ENCODE peak calls at places on chromosomes 16 and 17, in four cellular contexts. One of them, this sample, is unnamed.

GRCh38 chr16:10610499-10611184 is 30.2 kb upstream of the EMP2 start:
- DNase-seq in HL-60: no peak
- DNase-seq in K562: no peak
- DNase-seq in GM12878: no peak
- DNase-seq in this sample: no peak

GRCh38 chr17:52181842-52182241 is 23.3 kb upstream of the CA10 start:
- DNase-seq in HL-60: no peak
- DNase-seq in K562: no peak
- DNase-seq in GM12878: no peak
- DNase-seq in this sample: no peak

GRCh38 chr16:61887903-61888302 is 148.3 kb downstream of the CDH8 start:
- DNase-seq in HL-60: peak; percentile 87
- DNase-seq in K562: no peak
- DNase-seq in GM12878: peak; percentile 19
- DNase-seq in this sample: no peak

GRCh38 chr16:74740795-74741304 is 33.8 kb downstream of the FA2H start:
- DNase-seq in HL-60: no peak
- DNase-seq in K562: no peak
- DNase-seq in GM12878: no peak
- DNase-seq in this sample: no peak

GRCh38 chr17:332558-333322 is 19.9 kb downstream of the RPH3AL start:
- DNase-seq in HL-60: no peak
- DNase-seq in K562: no peak
- DNase-seq in GM12878: no peak
- DNase-seq in this sample: no peak

GRCh38 chr16:9199751-9200150 is 108.3 kb downstream of the HAPSTR1 start:
- DNase-seq in HL-60: no peak
- DNase-seq in K562: no peak
- DNase-seq in GM12878: no peak
- DNase-seq in this sample: no peak

GRCh38 chr17:4333041-4333440 is 33.4 kb downstream of the UBE2G1 start:
- DNase-seq in HL-60: no peak
- DNase-seq in K562: no peak
- DNase-seq in GM12878: no peak
- DNase-seq in this sample: no peak

GRCh38 chr16:23186171-23186570 is 3.6 kb downstream of the SCNN1G start:
- DNase-seq in HL-60: no peak
- DNase-seq in K562: no peak
- DNase-seq in GM12878: no peak
- DNase-seq in this sample: no peak

GRCh38 chr16:48576927-48577326 is 33.1 kb downstream of the N4BP1 start:
- DNase-seq in HL-60: peak; percentile 63
- DNase-seq in K562: no peak
- DNase-seq in GM12878: no peak
- DNase-seq in this sample: no peak

GRCh38 chr17:38747385-38748328 is 479 bp downstream of the PCGF2 start:
- DNase-seq in HL-60: no peak
- DNase-seq in K562: peak; percentile 89
- DNase-seq in GM12878: no peak
- DNase-seq in this sample: no peak

GRCh38 chr16:8555400-8555799 is 34.9 kb downstream of the TMEM114 start:
- DNase-seq in HL-60: no peak
- DNase-seq in K562: no peak
- DNase-seq in GM12878: no peak
- DNase-seq in this sample: no peak

DNA sequence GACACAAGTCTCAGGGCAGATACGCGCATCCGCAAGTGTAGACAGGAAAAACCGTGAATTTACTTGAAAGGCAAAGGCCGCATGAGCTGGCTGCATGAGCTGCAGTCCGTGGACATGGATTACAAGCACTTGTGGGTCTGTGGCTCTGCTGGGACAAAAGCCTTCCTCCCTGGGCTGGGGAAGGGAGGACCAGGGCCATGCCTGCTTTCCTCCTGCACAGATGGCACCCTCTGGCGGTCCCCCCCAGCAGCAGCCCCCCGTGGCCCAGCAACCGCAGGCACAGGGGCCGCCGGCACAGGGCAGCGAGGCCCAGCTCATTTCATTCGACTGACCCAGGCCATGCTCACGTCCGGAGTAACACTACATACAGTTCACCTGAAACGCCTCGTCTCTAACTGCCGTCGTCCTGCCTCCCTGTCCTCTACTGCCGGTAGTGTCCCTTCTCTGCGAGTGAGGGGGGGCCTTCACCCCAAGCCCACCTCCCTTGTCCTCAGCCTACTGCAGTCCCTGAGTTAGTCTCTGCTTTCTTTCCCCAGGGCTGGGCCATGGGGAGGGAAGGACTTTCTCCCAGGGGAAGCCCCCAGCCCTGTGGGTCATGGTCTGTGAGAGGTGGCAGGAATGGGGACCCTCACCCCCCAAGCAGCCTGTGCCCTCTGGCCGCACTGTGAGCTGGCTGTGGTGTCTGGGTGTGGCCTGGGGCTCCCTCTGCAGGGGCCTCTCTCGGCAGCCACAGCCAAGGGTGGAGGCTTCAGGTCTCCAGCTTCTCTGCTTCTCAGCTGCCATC is 1.7 kb upstream of the MRPL12 start:
- DNase-seq in HL-60: peak; percentile 63
- DNase-seq in K562: peak; percentile 35
- DNase-seq in GM12878: no peak
- DNase-seq in this sample: no peak
- TF ChIP-seq SPI1 in HL-60: no peak
- TF ChIP-seq SPI1 in K562: no peak
- TF ChIP-seq SPI1 in GM12878: no peak
- TF ChIP-seq SPI1 in this sample: no peak

DNA sequence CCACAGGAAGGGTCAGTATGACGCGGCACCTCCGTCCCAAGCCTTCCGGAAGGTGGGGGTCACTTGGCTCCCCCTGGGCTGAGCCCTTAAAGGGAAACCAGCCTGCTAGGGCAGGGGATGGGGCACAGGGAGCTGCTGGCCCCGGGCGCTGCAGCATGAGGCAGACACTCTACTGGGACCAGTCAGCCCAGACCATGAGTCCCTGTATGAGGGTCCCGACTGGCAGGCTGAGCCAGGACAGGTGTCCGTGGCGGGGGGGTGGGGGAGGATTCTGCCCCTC is 43.4 kb upstream of the ZC3H18 start:
- DNase-seq in HL-60: no peak
- DNase-seq in K562: no peak
- DNase-seq in GM12878: no peak
- DNase-seq in this sample: no peak
- TF ChIP-seq POLR2AphosphoS5 in HL-60: no peak
- TF ChIP-seq POLR2AphosphoS5 in K562: no peak
- TF ChIP-seq POLR2AphosphoS5 in GM12878: no peak
- TF ChIP-seq POLR2AphosphoS5 in this sample: no peak

DNA sequence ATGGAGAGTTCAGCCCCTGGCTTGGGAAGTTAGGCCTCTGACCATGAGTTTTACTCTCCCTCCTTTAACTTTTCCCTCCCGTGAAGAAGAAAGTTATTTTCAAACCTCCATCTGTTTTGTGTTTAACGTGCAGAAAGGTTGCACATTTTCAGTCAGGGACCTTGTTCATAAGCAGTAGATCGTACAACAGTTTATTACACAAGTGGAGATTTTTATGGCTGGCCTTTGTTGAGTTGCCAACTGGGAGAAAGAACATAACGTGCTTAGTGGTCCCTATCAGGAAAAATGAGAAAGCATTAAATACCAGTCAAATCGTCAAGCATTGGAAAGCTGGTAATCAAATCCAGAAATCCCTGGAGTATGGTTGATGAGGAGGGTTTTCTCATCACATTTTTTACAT is 117.9 kb upstream of the MYOCD start:
- DNase-seq in HL-60: no peak
- DNase-seq in K562: no peak
- DNase-seq in GM12878: no peak
- DNase-seq in this sample: no peak
- TF ChIP-seq SPI1 in HL-60: no peak
- TF ChIP-seq SPI1 in K562: no peak
- TF ChIP-seq SPI1 in GM12878: no peak
- TF ChIP-seq SPI1 in this sample: no peak

GRCh38 chr16:85675528-85675927 is 13.2 kb downstream of the GINS2 start:
- DNase-seq in HL-60: peak; percentile 36
- DNase-seq in K562: no peak
- DNase-seq in GM12878: no peak
- DNase-seq in this sample: no peak

GRCh38 chr16:85678016-85678415 is 10.7 kb downstream of the GINS2 start:
- DNase-seq in HL-60: no peak
- DNase-seq in K562: no peak
- DNase-seq in GM12878: no peak
- DNase-seq in this sample: no peak

GRCh38 chr16:85676466-85676865 is 12.3 kb downstream of the GINS2 start:
- DNase-seq in HL-60: no peak
- DNase-seq in K562: no peak
- DNase-seq in GM12878: no peak
- DNase-seq in this sample: no peak

GRCh38 chr16:85678821-85679220 is 9.9 kb downstream of the GINS2 start:
- DNase-seq in HL-60: no peak
- DNase-seq in K562: no peak
- DNase-seq in GM12878: no peak
- DNase-seq in this sample: no peak

DNA sequence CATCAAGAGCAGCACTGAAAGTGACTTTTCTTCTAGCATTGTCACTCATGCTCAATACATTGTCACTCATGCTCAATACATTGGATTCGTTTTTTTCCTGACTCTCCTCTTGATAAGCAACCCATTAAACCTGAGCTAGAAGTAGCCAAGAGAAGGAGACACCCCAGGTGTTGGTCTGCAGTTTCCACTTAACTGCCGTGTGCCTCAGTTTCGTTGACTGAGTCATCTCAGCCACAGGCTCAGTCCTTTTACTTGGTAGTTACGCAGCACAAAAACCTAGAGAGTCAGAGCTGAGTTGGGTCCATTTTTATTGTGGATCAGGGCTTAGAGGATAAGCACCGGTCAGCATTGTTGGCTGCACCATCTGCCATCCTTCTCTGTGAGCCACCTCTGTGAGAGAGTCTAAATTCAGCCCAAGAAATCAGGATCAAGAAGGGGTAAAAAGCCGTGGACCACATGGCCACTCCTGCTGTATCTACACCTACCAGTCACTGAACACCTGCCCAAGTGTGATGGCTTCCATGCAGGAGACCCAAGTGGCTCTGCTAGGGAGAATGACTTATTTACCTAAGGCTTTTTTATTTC is 11.3 kb downstream of the GINS2 start:
- DNase-seq in HL-60: no peak
- DNase-seq in K562: no peak
- DNase-seq in GM12878: no peak
- DNase-seq in this sample: no peak
- TF ChIP-seq POLR2AphosphoS5 in HL-60: no peak
- TF ChIP-seq POLR2AphosphoS5 in K562: no peak
- TF ChIP-seq POLR2AphosphoS5 in GM12878: peak; percentile 40
- TF ChIP-seq POLR2AphosphoS5 in this sample: no peak

GRCh38 chr17:2466936-2467335 is 44.8 kb downstream of the METTL16 start:
- DNase-seq in HL-60: no peak
- DNase-seq in K562: no peak
- DNase-seq in GM12878: no peak
- DNase-seq in this sample: no peak
- TF ChIP-seq SPI1 in HL-60: no peak
- TF ChIP-seq SPI1 in K562: no peak
- TF ChIP-seq SPI1 in GM12878: no peak
- TF ChIP-seq SPI1 in this sample: no peak

GRCh38 chr17:18226284-18226945 is 980 bp downstream of the LLGL1 start:
- DNase-seq in HL-60: no peak
- DNase-seq in K562: no peak
- DNase-seq in GM12878: no peak
- DNase-seq in this sample: no peak

GRCh38 chr17:18225121-18225561 is 294 bp upstream of the LLGL1 start:
- DNase-seq in HL-60: peak; percentile 84
- DNase-seq in K562: peak; percentile 96
- DNase-seq in GM12878: peak; percentile 34
- DNase-seq in this sample: peak; percentile 100

GRCh38 chr17:18225562-18226283 is at the start of gene LLGL1:
- DNase-seq in HL-60: no peak
- DNase-seq in K562: peak; percentile 71
- DNase-seq in GM12878: no peak
- DNase-seq in this sample: no peak

GRCh38 chr17:18224053-18224427 is 1.4 kb upstream of the LLGL1 start:
- DNase-seq in HL-60: no peak
- DNase-seq in K562: no peak
- DNase-seq in GM12878: no peak
- DNase-seq in this sample: no peak

GRCh38 chr17:18224428-18225120 is 861 bp upstream of the LLGL1 start:
- DNase-seq in HL-60: no peak
- DNase-seq in K562: no peak
- DNase-seq in GM12878: no peak
- DNase-seq in this sample: no peak
- TF ChIP-seq POLR2AphosphoS5 in HL-60: no peak
- TF ChIP-seq POLR2AphosphoS5 in K562: no peak
- TF ChIP-seq POLR2AphosphoS5 in GM12878: no peak
- TF ChIP-seq POLR2AphosphoS5 in this sample: no peak

DNA sequence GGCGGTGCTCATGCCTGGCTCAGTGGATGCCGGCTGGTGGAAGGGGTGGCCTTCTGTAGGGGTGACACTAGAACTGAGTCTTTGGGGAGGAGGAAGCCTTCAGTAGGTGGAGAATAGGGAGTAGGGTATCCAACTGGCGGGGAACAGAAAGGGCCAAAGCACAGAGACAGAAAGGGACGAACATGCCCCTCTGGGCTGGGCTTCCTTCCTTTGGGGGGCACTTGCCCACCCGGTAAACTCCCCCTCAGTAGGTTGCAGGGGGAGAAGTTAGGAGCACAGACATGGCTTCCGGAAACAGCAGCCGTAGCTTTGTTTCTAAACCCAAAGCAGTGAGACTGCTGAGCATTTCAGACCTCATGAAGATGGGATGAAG is 795 bp downstream of the ENGASE start:
- DNase-seq in HL-60: peak; percentile 17
- DNase-seq in K562: peak; percentile 11
- DNase-seq in GM12878: no peak
- DNase-seq in this sample: peak; percentile 25
- TF ChIP-seq SPI1 in HL-60: no peak
- TF ChIP-seq SPI1 in K562: no peak
- TF ChIP-seq SPI1 in GM12878: no peak
- TF ChIP-seq SPI1 in this sample: no peak